ENCODE peak calls at places on chromosomes 11 and 22, in five cellular contexts. X is right lobe of liver, F is substantia nigra, D is spleen, H is cardiac muscle cell. R is an unnamed sample.

GRCh38 chr11:1728931-1729691 is 21.3 kb downstream of the IFITM10 start:
- DNase-seq in D (no peak), H (no peak), F (no peak), X (no peak), R (no peak)

GRCh38 chr11:61325649-61326414 is 7.1 kb downstream of the DDB1 start:
- DNase-seq in H (peak), X (no peak), D (no peak), F (no peak), R (no peak)

GRCh38 chr11:117641008-117641915 is 155.8 kb downstream of the DSCAML1 start:
- DNase-seq in H (no peak), F (peak), X (no peak), D (peak), R (no peak)

GRCh38 chr11:65078151-65078550 is 5.7 kb downstream of the CDCA5 start:
- DNase-seq in H (peak), D (peak), X (no peak), F (no peak), R (peak)

GRCh38 chr22:48371391-48371790 is 1456.3 kb downstream of the BRD1 start:
- DNase-seq in H (no peak), D (peak), F (no peak), X (no peak), R (no peak)

GRCh38 chr22:41770715-41771452 is 29.6 kb upstream of the CCDC134 start:
- DNase-seq in H (no peak), D (no peak), F (no peak), X (no peak), R (no peak)

GRCh38 chr11:12219732-12220131 is 109.3 kb downstream of the MICAL2 start:
- DNase-seq in F (no peak), H (peak), X (no peak), D (no peak), R (no peak)

GRCh38 chr11:43907028-43907966 is 26.7 kb downstream of the ALKBH3 start:
- DNase-seq in D (no peak), H (no peak), X (no peak), F (no peak), R (no peak)

GRCh38 chr22:19873138-19873959 is 18.7 kb upstream of the GNB1L start:
- DNase-seq in H (no peak), X (peak), F (no peak), D (peak), R (no peak)

GRCh38 chr11:12042215-12042676 is 33.8 kb upstream of the DKK3 start:
- DNase-seq in F (no peak), X (no peak), H (peak), D (no peak), R (no peak)

GRCh38 chr22:50441428-50441993 is 33.3 kb downstream of the SBF1 start:
- DNase-seq in H (no peak), X (peak), F (no peak), D (no peak), R (no peak)

GRCh38 chr22:46297151-46297819 is 615 bp downstream of the GTSE1 start:
- DNase-seq in X (no peak), F (no peak), D (no peak), H (peak), R (no peak)

GRCh38 chr11:107040447-107041444 is 22.5 kb upstream of the GUCY1A2 start:
- DNase-seq in H (peak), D (no peak), F (no peak), X (no peak), R (no peak)

GRCh38 chr11:11148104-11148509 is 204.9 kb downstream of the CSNK2A3 start:
- DNase-seq in F (no peak), D (no peak), X (peak), H (peak), R (peak)

GRCh38 chr22:49344196-49344595 is 483.5 kb downstream of the BRD1 start:
- DNase-seq in D (no peak), X (no peak), H (no peak), F (no peak), R (no peak)

GRCh38 chr11:73321342-73322110 is 13.4 kb downstream of the ARHGEF17 start:
- DNase-seq in D (no peak), F (no peak), X (no peak), H (peak), R (no peak)

GRCh38 chr11:96154802-96155520 is 188.0 kb downstream of the MAML2 start:
- DNase-seq in D (no peak), H (peak), X (no peak), F (peak), R (no peak)

GRCh38 chr22:26892401-26893033 is 235.1 kb downstream of the MIAT start:
- DNase-seq in F (no peak), X (no peak), D (no peak), H (no peak), R (no peak)

GRCh38 chr22:36022162-36022561 is 6.5 kb downstream of the RBFOX2 start:
- DNase-seq in H (peak), F (no peak), X (no peak), D (no peak), R (no peak)

GRCh38 chr11:74450318-74450717 is 17.0 kb downstream of the KCNE3 start:
- DNase-seq in H (no peak), D (no peak), X (no peak), F (no peak), R (no peak)

GRCh38 chr11:83725718-83726117 is 439.6 kb upstream of the CCDC90B start:
- DNase-seq in H (peak), X (no peak), D (no peak), F (no peak), R (no peak)

DNA sequence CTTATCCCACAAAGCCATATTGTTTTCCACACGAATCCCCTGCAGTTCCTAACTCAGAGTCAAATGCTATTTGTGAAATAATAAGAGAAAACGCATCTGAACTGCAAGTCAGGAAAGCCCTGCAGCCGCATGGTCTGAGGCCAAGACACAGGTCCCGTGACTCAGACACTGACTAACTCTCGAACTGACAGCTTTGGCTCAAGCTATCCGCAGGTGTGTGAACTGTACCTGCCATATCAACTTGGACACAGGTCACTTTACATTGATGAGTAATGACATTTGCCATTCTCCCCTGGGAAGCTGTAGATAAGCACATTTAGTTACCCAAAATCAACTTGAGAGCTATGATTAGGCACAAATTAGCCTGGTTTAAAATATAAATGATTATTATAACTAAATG is 34.9 kb upstream of the NFRKB start:
- DNase-seq in F (no peak), X (no peak), H (no peak), D (no peak), R (no peak)
- H3K27ac ChIP-seq in F (no peak), X (no peak), H (no peak), D (peak), R (no peak)

GRCh38 chr11:36308577-36308976 is 12.5 kb downstream of the PRR5L start:
- DNase-seq in D (no peak), X (no peak), F (no peak), H (no peak), R (no peak)

GRCh38 chr11:36300651-36301050 is 4.6 kb downstream of the PRR5L start:
- DNase-seq in H (peak), D (peak), F (peak), X (peak), R (no peak)

GRCh38 chr11:36305047-36305446 is 9.0 kb downstream of the PRR5L start:
- DNase-seq in X (no peak), H (no peak), F (no peak), D (no peak), R (no peak)

GRCh38 chr11:36306888-36307287 is 10.8 kb downstream of the PRR5L start:
- DNase-seq in X (no peak), H (peak), D (no peak), F (no peak), R (no peak)

DNA sequence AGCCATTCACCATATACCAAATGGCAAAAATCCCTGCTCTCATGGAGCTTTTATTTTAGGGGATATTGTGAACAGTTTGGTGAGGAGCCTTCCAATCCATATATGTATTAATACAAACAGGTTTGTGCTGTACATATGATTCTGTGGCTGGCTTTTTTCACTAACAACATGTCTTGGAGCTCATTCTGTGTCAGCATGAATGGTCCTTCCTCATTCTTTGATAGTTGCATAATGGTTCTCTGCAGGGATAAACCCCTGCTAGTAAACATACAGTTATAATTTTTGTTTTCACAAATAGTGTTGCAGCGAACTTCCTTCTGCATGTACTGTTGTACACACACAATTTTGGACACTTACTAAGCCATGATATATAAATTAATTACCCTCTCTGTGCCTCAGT is 8.3 kb downstream of the PRR5L start:
- DNase-seq in X (no peak), H (no peak), D (no peak), F (no peak), R (no peak)
- H3K27ac ChIP-seq in X (no peak), H (no peak), D (no peak), F (no peak), R (no peak)

DNA sequence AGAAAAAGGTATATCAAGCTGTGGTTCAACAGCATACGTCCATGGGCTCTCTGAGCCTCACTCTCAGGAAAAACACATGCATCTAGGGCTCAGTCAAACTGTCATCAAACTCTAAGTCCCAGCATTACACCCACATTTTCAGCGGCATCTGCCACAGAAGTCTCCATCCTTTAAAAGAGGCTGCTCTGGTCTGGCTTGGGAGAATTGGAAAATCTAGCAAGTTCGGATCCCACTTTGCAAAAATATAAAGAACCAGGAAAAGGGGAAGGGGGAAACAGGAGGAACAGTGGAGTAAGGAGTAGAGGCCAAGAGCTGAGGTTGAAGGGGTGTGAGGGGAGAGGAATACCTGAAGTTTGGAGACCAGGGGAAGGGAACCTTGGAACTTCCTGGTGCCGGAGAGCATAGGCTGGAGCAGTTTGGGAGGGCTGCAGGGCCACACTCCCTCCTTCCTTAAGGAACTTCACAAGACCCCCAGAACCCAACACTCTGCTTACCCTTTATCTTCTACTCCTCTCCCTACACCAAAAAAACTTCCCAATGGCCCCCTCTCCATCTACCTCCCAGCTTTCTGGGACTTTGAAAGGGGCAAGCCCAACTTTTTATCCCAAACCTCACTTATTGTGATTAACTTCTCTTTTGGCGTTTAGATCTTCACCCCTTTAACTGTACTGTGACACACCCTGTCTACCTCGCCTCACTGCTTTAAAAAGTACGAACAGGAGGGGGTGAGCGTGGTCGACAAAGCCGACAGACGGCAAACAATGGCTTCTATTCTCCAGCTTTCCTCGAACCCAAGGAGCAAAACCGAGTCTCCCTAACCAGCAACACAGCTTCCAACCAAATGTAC is 4.0 kb downstream of the PAX6 start:
- DNase-seq in X (no peak), D (no peak), F (no peak), H (no peak), R (no peak)
- H3K27ac ChIP-seq in X (no peak), D (no peak), F (no peak), H (no peak), R (no peak)

DNA sequence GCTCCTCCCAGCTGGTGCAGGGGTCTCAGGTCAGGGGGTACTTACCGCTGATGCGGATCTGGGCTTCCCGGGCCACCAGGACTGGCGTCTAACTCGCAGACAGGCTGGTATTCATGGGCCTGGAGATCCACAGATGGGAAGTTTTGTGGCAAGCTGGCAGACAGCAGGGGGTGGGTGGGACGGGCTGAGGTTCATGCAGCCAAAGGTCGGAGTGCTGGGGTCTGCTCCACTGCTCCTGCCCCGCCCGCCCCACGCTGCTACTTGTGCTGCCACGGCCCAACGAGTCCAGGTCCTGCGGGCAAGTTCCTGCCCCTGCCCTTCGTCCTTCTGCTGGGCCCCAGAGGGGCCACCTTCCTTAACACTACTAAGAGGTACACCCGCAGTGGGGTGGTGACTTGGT is 3.1 kb downstream of the ACY3 start:
- DNase-seq in X (no peak), D (no peak), F (no peak), H (no peak), R (no peak)
- H3K27ac ChIP-seq in X (no peak), D (no peak), F (no peak), H (no peak), R (no peak)

GRCh38 chr11:85844439-85845051 is 10.6 kb upstream of the CCDC83 start:
- DNase-seq in H (no peak), X (no peak), F (no peak), D (no peak), R (no peak)

GRCh38 chr11:85847436-85847835 is 7.7 kb upstream of the CCDC83 start:
- DNase-seq in H (no peak), X (no peak), F (no peak), D (no peak), R (no peak)

GRCh38 chr11:85848556-85848955 is 6.6 kb upstream of the CCDC83 start:
- DNase-seq in F (no peak), X (no peak), H (no peak), D (no peak), R (no peak)

GRCh38 chr11:85845052-85845631 is 10.0 kb upstream of the CCDC83 start:
- DNase-seq in D (no peak), X (no peak), H (peak), F (no peak), R (no peak)

GRCh38 chr11:85843929-85844328 is 11.3 kb upstream of the CCDC83 start:
- DNase-seq in F (no peak), D (no peak), H (no peak), X (no peak), R (no peak)
- H3K27ac ChIP-seq in F (no peak), D (no peak), H (no peak), X (no peak), R (no peak)

DNA sequence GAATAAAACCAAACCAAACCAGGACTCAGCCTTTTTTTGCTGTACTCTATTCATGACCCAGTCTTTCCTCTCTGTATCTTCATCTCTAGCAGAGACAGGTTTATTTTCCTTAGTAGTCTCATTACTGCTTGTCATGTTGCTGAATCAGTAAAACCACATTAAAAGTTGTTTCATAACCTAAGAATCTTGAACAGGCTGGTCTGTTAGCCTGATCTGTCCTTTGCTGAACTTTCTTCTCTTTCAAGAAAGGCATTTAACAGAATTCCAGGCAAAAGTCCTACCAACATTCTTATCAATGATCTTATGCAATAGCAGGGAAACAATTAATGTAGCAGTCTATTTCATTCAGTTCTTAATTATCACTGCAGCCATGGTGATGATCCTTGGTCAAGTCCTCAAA is 197.7 kb downstream of the CASP12 start:
- DNase-seq in H (peak), F (no peak), X (no peak), D (no peak), R (no peak)
- H3K27ac ChIP-seq in H (no peak), F (no peak), X (no peak), D (no peak), R (no peak)